ENCODE peak calls at places on chromosomes 12 and 14, in six cellular contexts. W is endothelial cell, G is kidney epithelial cell, I is pancreas, C is brain microvascular endothelial cell, U is GM13977. J is an unnamed sample.
A peak's percentile ranks its signal among the peaks of the same experiment; 100 is the strongest.

GRCh38 chr12:68960162-68960501 is 27.2 kb upstream of the CPM start:
- DNase-seq in C (no peak), U (no peak), I (no peak), W (no peak), G (no peak), J (no peak)

GRCh38 chr14:22871200-22871961 is at the start of gene LRP10:
- DNase-seq in I (peak; percentile 97), W (peak; percentile 92), C (peak; percentile 82), G (no peak), U (peak; percentile 87), J (peak; percentile 81)

GRCh38 chr12:69476276-69477017 is 6.3 kb downstream of the FRS2 start:
- DNase-seq in I (no peak), W (no peak), C (no peak), U (no peak), G (no peak), J (no peak)

GRCh38 chr12:89389755-89390661 is 37.7 kb upstream of the DUSP6 start:
- DNase-seq in I (no peak), G (no peak), U (no peak), W (no peak), C (peak; percentile 40), J (no peak)

GRCh38 chr12:116247377-116247776 is 30.1 kb downstream of the MED13L start:
- DNase-seq in C (no peak), W (no peak), G (no peak), I (no peak), U (no peak), J (no peak)

GRCh38 chr12:10171954-10172353 is at the start of gene OLR1:
- DNase-seq in U (no peak), G (no peak), W (no peak), C (no peak), I (no peak), J (no peak)

GRCh38 chr14:102314242-102315011 is 5.1 kb upstream of the ZNF839 start:
- DNase-seq in I (peak; percentile 86), W (peak; percentile 84), U (peak; percentile 81), C (peak; percentile 72), G (no peak), J (peak; percentile 78)

GRCh38 chr12:121001060-121001459 is 15.2 kb downstream of the C12orf43 start:
- DNase-seq in W (no peak), I (peak; percentile 12), U (no peak), G (no peak), C (no peak), J (no peak)

GRCh38 chr14:105021656-105022275 is 883 bp upstream of the CDCA4 start:
- DNase-seq in G (no peak), W (peak; percentile 39), I (peak; percentile 43), U (peak; percentile 53), C (no peak), J (no peak)

GRCh38 chr12:48972213-48973021 is 882 bp upstream of the WNT10B start:
- DNase-seq in G (no peak), W (no peak), C (no peak), U (peak; percentile 45), I (no peak), J (no peak)

GRCh38 chr12:131621701-131622421 is 89.0 kb upstream of the SFSWAP start:
- DNase-seq in W (no peak), I (no peak), U (no peak), G (no peak), C (no peak), J (no peak)

GRCh38 chr12:69007166-69007857 is 74.3 kb upstream of the CPM start:
- DNase-seq in W (no peak), I (no peak), U (no peak), G (peak; percentile 48), C (peak; percentile 63), J (no peak)

GRCh38 chr12:79547735-79548347 is 142.9 kb downstream of the PAWR start:
- DNase-seq in I (no peak), C (peak; percentile 77), U (peak; percentile 48), G (no peak), W (peak; percentile 56), J (no peak)

GRCh38 chr12:124308741-124309140 is 13.8 kb downstream of the RFLNA start:
- DNase-seq in U (no peak), I (no peak), G (no peak), W (no peak), C (no peak), J (no peak)

DNA sequence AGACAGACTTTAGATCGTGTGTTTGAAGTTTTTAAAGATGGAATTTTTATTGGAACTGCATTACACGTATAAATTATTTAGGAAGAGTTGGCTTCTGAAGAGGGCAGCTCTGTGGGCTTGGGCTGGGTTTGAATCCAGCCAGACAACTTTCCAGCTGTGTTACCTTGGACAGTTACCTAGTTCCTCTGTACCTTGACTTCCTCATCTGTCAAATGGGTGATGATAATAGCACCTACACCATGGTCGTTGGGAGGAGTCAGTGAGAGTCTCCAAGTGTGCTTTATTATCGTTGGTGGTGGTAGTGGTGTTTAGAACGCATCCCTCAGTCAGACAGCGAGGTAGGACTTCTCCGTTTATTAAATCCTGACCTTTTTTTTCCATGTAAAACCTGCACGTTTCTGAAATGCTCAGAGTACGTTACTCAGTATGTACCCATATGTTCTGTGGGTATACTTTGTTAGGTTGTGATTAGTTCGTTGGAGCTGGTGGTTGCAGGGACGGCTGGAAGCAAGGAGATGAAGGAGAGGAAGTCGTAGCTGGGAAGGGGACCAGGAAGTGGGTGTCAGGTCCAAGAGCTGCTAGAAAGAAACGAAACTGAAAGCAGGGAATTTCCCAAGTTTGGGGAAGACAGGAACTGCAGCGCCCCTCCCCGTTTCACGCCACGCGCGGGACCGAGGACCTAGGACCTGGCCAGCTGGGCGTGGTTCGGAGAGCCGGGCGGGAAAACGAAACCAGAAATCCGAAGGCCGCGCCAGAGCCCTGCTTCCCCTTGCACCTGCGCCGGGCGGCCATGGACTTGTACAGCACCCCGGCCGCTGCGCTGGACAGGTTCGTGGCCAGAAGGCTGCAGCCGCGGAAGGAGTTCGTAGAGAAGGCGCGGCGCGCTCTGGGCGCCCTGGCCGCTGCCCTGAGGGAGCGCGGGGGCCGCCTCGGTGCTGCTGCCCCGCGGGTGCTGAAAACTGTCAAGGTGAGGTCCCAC is at the start of gene OAS3:
- DNase-seq in I (peak; percentile 90), U (peak; percentile 61), G (peak; percentile 47), W (peak; percentile 26), C (peak; percentile 54), J (peak; percentile 55)
- TF ChIP-seq CTCF in I (no peak), U (no peak), G (no peak), W (no peak), C (no peak), J (no peak)

DNA sequence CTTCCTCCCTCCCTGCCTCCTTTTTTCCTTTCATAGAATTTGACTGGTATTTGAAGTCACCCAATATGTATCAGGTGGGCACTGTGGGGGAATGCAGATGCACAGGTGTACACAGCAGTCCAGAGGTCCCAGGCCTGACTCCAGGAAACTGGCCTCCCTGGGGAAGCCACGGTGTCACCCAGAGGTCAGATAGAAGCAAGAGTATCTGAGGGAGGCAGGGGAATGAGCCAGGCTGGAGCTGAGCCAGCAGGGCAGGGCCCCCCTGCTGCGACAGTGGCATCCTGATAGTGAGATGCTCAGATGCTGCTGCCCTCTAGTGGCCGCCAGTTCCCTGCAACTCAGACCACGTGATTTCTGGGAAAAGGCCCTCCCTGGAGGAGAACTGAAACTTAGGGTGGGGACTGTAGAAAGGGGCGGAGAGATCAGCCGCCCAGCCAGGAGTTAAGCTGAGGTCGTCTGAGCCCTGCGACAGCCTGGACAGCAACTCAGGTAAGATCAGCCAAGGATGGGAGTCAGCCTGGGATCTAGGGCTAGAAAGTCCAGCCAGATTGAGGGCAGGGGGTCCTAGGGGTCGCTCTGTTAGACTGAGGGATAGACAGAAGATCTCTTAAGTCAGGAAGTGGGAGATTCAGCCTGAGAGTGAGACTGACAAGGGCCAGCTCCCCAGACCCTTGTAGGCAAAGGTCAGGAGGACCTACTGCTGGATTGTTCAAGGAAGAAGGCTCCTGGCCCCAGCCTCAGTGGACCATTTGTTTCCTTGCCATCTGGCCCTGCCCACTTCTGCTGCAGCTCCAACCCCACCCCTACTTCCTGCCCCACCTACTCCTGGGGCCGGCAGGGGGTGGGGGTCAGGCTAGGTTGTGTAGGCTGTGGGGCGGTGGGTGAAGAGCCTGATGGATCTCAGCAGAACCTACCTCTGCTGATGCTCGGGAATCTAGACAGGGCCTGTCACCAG is at the start of gene IRF9:
- DNase-seq in W (peak; percentile 97), G (peak; percentile 73), C (peak; percentile 94), U (peak; percentile 94), I (peak; percentile 93), J (peak; percentile 90)
- TF ChIP-seq CTCF in W (peak; percentile 96), G (peak; percentile 91), C (peak; percentile 94), U (peak; percentile 90), I (peak; percentile 91), J (no peak)

GRCh38 chr12:109910969-109911348 is 10.9 kb downstream of the TCHP start:
- DNase-seq in W (peak; percentile 81), C (peak; percentile 32), U (no peak), I (no peak), G (no peak), J (no peak)
- TF ChIP-seq CTCF in W (peak; percentile 55), C (peak; percentile 73), U (peak; percentile 46), I (no peak), G (peak; percentile 52), J (no peak)

GRCh38 chr14:53610947-53611346 is 345.7 kb downstream of the BMP4 start:
- DNase-seq in W (no peak), C (no peak), I (no peak), U (no peak), G (no peak), J (no peak)
- TF ChIP-seq CTCF in W (no peak), C (no peak), I (no peak), U (no peak), G (no peak), J (no peak)

GRCh38 chr12:108234155-108234554 is 105.0 kb downstream of the CMKLR1 start:
- DNase-seq in G (no peak), I (no peak), U (no peak), C (no peak), W (peak; percentile 11), J (no peak)
- TF ChIP-seq CTCF in G (peak; percentile 24), I (no peak), U (peak; percentile 54), C (peak; percentile 27), W (no peak), J (no peak)

GRCh38 chr12:102976609-102977280 is 19.3 kb downstream of the ASCL1 start:
- DNase-seq in G (no peak), C (no peak), I (no peak), U (no peak), W (no peak), J (no peak)
- TF ChIP-seq CTCF in G (no peak), C (no peak), I (no peak), U (no peak), W (peak; percentile 54), J (no peak)